ENCODE peak calls at places on chromosomes 6 and 20, in six cellular contexts. X, D, Y, J, W and P are unnamed samples.

GRCh38 chr6:33372532-33373123 is 19.0 kb upstream of the KIFC1 start:
- DNase-seq in X (no peak), D (no peak), Y (no peak), J (no peak), W (no peak), P (no peak)

GRCh38 chr20:8449120-8449519 is 317.1 kb downstream of the PLCB1 start:
- DNase-seq in X (no peak), D (peak; percentile 9), Y (no peak), J (no peak), W (peak; percentile 26), P (no peak)

GRCh38 chr20:5480824-5481600 is 164.3 kb upstream of the PROKR2 start:
- DNase-seq in X (no peak), D (peak; percentile 6), Y (no peak), J (no peak), W (no peak), P (no peak)

GRCh38 chr20:7171911-7172310 is 404.4 kb downstream of the BMP2 start:
- DNase-seq in X (no peak), D (peak; percentile 23), Y (no peak), J (no peak), W (peak; percentile 27), P (no peak)

GRCh38 chr6:43639984-43640800 is 4.6 kb downstream of the MAD2L1BP start:
- DNase-seq in X (no peak), D (no peak), Y (no peak), J (no peak), W (no peak), P (no peak)

GRCh38 chr6:170082531-170083187 is 208.2 kb downstream of the DLL1 start:
- DNase-seq in X (no peak), D (no peak), Y (no peak), J (no peak), W (no peak), P (no peak)

GRCh38 chr6:2854394-2854982 is 12.8 kb upstream of the SERPINB1 start:
- DNase-seq in X (no peak), D (no peak), Y (no peak), J (no peak), W (peak; percentile 65), P (no peak)

GRCh38 chr20:62195736-62196135 is 12.9 kb downstream of the MTG2 start:
- DNase-seq in X (no peak), D (no peak), Y (no peak), J (no peak), W (no peak), P (no peak)

GRCh38 chr6:119322715-119323350 is 26.7 kb downstream of the MAN1A1 start:
- DNase-seq in X (no peak), D (no peak), Y (no peak), J (no peak), W (no peak), P (no peak)

GRCh38 chr6:111533087-111533784 is 50.2 kb upstream of the REV3L start:
- DNase-seq in X (no peak), D (no peak), Y (no peak), J (no peak), W (no peak), P (no peak)

GRCh38 chr6:22433745-22434144 is 135.6 kb upstream of the HDGFL1 start:
- DNase-seq in X (no peak), D (peak; percentile 38), Y (no peak), J (no peak), W (no peak), P (no peak)

GRCh38 chr6:3696525-3696924 is 55.0 kb downstream of the PXDC1 start:
- DNase-seq in X (no peak), D (peak; percentile 62), Y (no peak), J (no peak), W (no peak), P (no peak)

GRCh38 chr20:62688855-62689460 is 19.7 kb upstream of the NTSR1 start:
- DNase-seq in X (no peak), D (no peak), Y (no peak), J (no peak), W (peak; percentile 5), P (no peak)

GRCh38 chr6:39896701-39897100 is 37.6 kb downstream of the MOCS1 start:
- DNase-seq in X (no peak), D (no peak), Y (no peak), J (no peak), W (no peak), P (no peak)

GRCh38 chr6:108653864-108654402 is 93.2 kb downstream of the FOXO3 start:
- DNase-seq in X (no peak), D (peak; percentile 63), Y (no peak), J (no peak), W (no peak), P (no peak)

GRCh38 chr6:3356824-3357420 is 98.2 kb downstream of the PSMG4 start:
- DNase-seq in X (no peak), D (no peak), Y (no peak), J (no peak), W (no peak), P (no peak)

GRCh38 chr20:44089987-44090674 is 96.9 kb downstream of the JPH2 start:
- DNase-seq in X (peak; percentile 28), D (peak; percentile 81), Y (no peak), J (peak; percentile 44), W (peak; percentile 60), P (no peak)

GRCh38 chr6:37501632-37502466 is 2.2 kb upstream of the CCDC167 start:
- DNase-seq in X (no peak), D (no peak), Y (no peak), J (no peak), W (no peak), P (no peak)

GRCh38 chr6:89369009-89369408 is 16.5 kb upstream of the UBE2J1 start:
- DNase-seq in X (no peak), D (peak; percentile 30), Y (peak; percentile 28), J (no peak), W (peak; percentile 47), P (no peak)

DNA sequence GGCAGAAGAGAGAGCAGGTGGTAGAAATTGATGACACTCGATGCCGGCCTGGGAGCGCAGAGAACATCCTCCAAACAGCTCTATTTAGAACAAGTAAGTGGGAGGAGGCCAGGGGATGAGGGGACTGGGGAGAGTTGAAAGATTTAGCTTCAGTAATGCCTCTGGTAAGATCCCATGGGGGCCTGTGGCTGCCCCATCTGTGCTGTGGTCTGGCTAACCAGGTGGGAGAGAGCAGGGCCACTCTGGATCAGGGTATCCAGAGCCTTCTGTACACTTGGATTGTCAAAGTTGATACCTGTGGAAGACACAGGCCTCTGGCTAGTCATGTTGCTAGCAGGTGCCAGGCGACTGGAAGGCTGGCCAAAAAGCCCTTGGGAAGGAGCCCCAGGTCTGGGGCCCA is 27.6 kb downstream of the NCOA5 start:
- DNase-seq in X (no peak), D (no peak), Y (no peak), J (no peak), W (no peak), P (no peak)
- TF ChIP-seq CTCF in X (no peak), D (no peak), Y (no peak), J (no peak), W (no peak), P (no peak)

GRCh38 chr6:71444222-71444621 is 155.6 kb downstream of the OGFRL1 start:
- DNase-seq in X (no peak), D (no peak), Y (no peak), J (no peak), W (no peak), P (no peak)
- TF ChIP-seq CTCF in X (no peak), D (no peak), Y (no peak), J (no peak), W (peak; percentile 7), P (no peak)

DNA sequence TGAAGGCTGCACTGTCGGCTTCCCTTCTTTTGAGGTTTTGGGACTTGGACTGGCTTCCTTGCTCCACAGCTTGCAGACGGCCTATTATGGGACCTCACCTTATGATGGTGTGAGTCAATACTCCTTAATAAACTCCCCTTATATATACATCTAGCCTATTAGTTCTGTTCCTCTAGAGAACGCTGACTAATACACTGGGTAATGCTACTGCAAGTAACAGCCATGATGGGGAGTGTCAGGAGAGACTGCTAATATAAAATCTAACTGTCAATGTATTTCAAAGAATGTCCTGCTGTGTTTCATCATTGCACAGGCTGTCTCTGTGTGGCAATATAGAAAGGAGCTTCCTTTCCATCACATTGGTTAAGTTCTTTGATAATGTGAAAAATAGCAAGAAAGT is 57.7 kb upstream of the UST start:
- DNase-seq in X (no peak), D (no peak), Y (no peak), J (no peak), W (no peak), P (no peak)
- TF ChIP-seq CTCF in X (no peak), D (no peak), Y (no peak), J (no peak), W (no peak), P (no peak)

DNA sequence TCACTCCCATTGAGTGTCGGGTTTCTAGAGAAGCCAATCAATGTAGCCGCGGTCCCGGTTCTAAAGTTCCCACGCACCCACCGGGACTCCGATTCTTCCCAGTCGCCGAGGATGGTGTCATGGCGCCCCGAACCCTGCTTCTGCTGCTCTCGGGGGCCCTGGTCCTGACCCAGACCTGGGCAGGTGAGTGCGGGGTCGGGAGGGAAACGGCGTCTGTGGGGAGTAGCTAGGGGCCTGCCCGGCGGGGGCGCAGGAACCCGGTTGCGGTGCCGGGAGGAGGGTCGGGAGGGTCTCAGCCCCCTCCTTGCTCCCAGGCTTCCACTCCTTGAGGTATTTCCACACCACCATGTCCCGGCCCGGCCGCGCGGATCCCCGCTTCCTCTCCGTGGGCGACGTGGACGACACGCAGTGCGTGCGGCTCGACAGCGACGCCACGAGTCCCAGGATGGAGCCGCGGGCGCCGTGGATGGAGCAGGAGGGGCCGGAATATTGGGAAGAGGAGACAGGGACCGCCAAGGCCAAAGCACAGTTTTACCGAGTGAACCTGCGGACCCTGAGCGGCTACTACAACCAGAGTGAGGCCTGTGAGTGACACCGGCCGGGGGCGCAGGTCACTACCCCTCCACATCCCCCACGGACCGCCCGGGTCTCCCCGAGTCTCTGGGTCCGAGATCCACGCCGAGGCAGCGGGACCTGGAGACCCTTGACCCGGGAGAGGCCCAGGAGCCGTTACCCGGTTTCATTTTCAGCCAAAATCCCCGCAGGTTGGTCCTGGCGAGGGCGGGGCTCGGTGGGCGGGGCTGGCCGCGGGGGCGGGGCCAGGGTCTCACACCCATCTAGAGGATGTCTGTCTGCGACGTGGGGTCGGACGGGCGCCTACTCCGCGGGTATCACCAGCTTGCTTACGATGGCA is 35.2 kb upstream of the HLA-G start:
- DNase-seq in X (peak; percentile 14), D (peak; percentile 30), Y (peak; percentile 64), J (no peak), W (no peak), P (no peak)
- TF ChIP-seq CTCF in X (peak; percentile 60), D (peak; percentile 14), Y (no peak), J (peak; percentile 43), W (peak; percentile 67), P (peak; percentile 58)

GRCh38 chr6:75656479-75656878 is 54.8 kb downstream of the SENP6 start:
- DNase-seq in X (no peak), D (no peak), Y (no peak), J (no peak), W (no peak), P (no peak)

GRCh38 chr6:75657327-75657726 is 55.6 kb downstream of the SENP6 start:
- DNase-seq in X (no peak), D (no peak), Y (no peak), J (no peak), W (no peak), P (no peak)
- TF ChIP-seq CTCF in X (no peak), D (no peak), Y (no peak), J (no peak), W (no peak), P (no peak)

GRCh38 chr20:58210398-58210747 is 18.1 kb downstream of the ANKRD60 start:
- DNase-seq in X (no peak), D (no peak), Y (no peak), J (no peak), W (no peak), P (no peak)
- TF ChIP-seq CTCF in X (no peak), D (no peak), Y (no peak), J (no peak), W (no peak), P (no peak)

GRCh38 chr6:141199074-141199473 is 933.7 kb upstream of the GJE1 start:
- DNase-seq in X (no peak), D (no peak), Y (no peak), J (peak; percentile 90), W (no peak), P (no peak)
- TF ChIP-seq CTCF in X (no peak), D (no peak), Y (no peak), J (no peak), W (no peak), P (no peak)